ENCODE peak calls at places on chromosomes 3 and 15, in six cellular contexts. Z is right lobe of liver, P is HFF-Myc, S is WERI-Rb-1, X is AG04450, N is mammary epithelial cell. I is an unnamed sample.

GRCh38 chr3:10443791-10444429 is 61.5 kb downstream of the ATP2B2 start:
- DNase-seq in Z (no peak), P (no peak), S (no peak), X (no peak), N (no peak), I (no peak)

GRCh38 chr3:143693506-143693905 is 154.8 kb downstream of the SLC9A9 start:
- DNase-seq in Z (no peak), P (no peak), S (no peak), X (no peak), N (no peak), I (no peak)

GRCh38 chr3:78978037-78978436 is 789.8 kb downstream of the ROBO1 start:
- DNase-seq in Z (no peak), P (no peak), S (no peak), X (no peak), N (peak; percentile 38), I (no peak)

GRCh38 chr3:23576379-23576959 is 229.3 kb upstream of the UBE2E1 start:
- DNase-seq in Z (no peak), P (no peak), S (no peak), X (no peak), N (no peak), I (no peak)

GRCh38 chr15:99651023-99651807 is 82.0 kb downstream of the LYSMD4 start:
- DNase-seq in Z (no peak), P (peak; percentile 7), S (no peak), X (no peak), N (peak; percentile 76), I (no peak)

GRCh38 chr15:45254405-45255293 is 2.6 kb downstream of the SLC28A2 start:
- DNase-seq in Z (no peak), P (no peak), S (no peak), X (peak; percentile 6), N (peak; percentile 66), I (no peak)

GRCh38 chr3:84307339-84307738 is 651.5 kb upstream of the CADM2 start:
- DNase-seq in Z (no peak), P (no peak), S (no peak), X (no peak), N (no peak), I (no peak)

GRCh38 chr3:10527295-10528016 is 22.1 kb upstream of the ATP2B2 start:
- DNase-seq in Z (no peak), P (no peak), S (no peak), X (no peak), N (no peak), I (no peak)

GRCh38 chr3:13241621-13242363 is 168.6 kb upstream of the IQSEC1 start:
- DNase-seq in Z (peak; percentile 22), P (no peak), S (no peak), X (no peak), N (no peak), I (no peak)

GRCh38 chr15:76116138-76116885 is 56.5 kb downstream of the TMEM266 start:
- DNase-seq in Z (no peak), P (no peak), S (no peak), X (no peak), N (no peak), I (no peak)

GRCh38 chr3:43163895-43164493 is 58.1 kb upstream of the POMGNT2 start:
- DNase-seq in Z (no peak), P (no peak), S (no peak), X (no peak), N (no peak), I (no peak)

GRCh38 chr15:31360843-31361763 is 34.5 kb downstream of the KLF13 start:
- DNase-seq in Z (peak; percentile 67), P (no peak), S (no peak), X (no peak), N (no peak), I (no peak)

GRCh38 chr3:177804032-177804431 is 606.8 kb upstream of the TBL1XR1 start:
- DNase-seq in Z (no peak), P (no peak), S (no peak), X (no peak), N (no peak), I (no peak)

GRCh38 chr3:190180268-190180667 is 59.6 kb upstream of the P3H2 start:
- DNase-seq in Z (no peak), P (no peak), S (no peak), X (no peak), N (peak; percentile 84), I (no peak)

GRCh38 chr15:75451674-75452363 is at the start of gene SIN3A:
- DNase-seq in Z (peak; percentile 99), P (peak; percentile 99), S (peak; percentile 100), X (peak; percentile 100), N (peak; percentile 100), I (peak; percentile 100)

GRCh38 chr3:31762016-31762764 is 218.9 kb downstream of the OSBPL10 start:
- DNase-seq in Z (no peak), P (no peak), S (no peak), X (no peak), N (no peak), I (no peak)

GRCh38 chr15:27730878-27731277 is 368.2 kb downstream of the OCA2 start:
- DNase-seq in Z (no peak), P (no peak), S (no peak), X (no peak), N (no peak), I (no peak)

GRCh38 chr15:99618941-99619411 is 53.2 kb downstream of the MEF2A start:
- DNase-seq in Z (no peak), P (no peak), S (no peak), X (no peak), N (peak; percentile 26), I (no peak)

GRCh38 chr15:43854801-43855200 is 28.0 kb downstream of the WDR76 start:
- DNase-seq in Z (no peak), P (no peak), S (no peak), X (no peak), N (no peak), I (no peak)

GRCh38 chr3:134545818-134546217 is 60.0 kb downstream of the CEP63 start:
- DNase-seq in Z (no peak), P (no peak), S (no peak), X (no peak), N (no peak), I (no peak)

GRCh38 chr15:94272251-94272898 is 41.0 kb downstream of the MCTP2 start:
- DNase-seq in Z (no peak), P (no peak), S (no peak), X (no peak), N (no peak), I (no peak)

GRCh38 chr3:122576174-122576940 is 1.1 kb upstream of the PARP15 start:
- DNase-seq in Z (no peak), P (no peak), S (no peak), X (no peak), N (no peak), I (no peak)

GRCh38 chr3:189132125-189132744 is 39.5 kb upstream of the TPRG1 start:
- DNase-seq in Z (no peak), P (peak; percentile 69), S (no peak), X (peak; percentile 41), N (peak; percentile 84), I (peak; percentile 78)

GRCh38 chr15:74172751-74173544 is 562 bp upstream of the ISLR start:
- DNase-seq in Z (no peak), P (no peak), S (no peak), X (no peak), N (no peak), I (no peak)

GRCh38 chr3:185460719-185461350 is 38.0 kb downstream of the TMEM41A start:
- DNase-seq in Z (no peak), P (no peak), S (no peak), X (no peak), N (peak; percentile 11), I (peak; percentile 2)

GRCh38 chr3:126542340-126543241 is 16.1 kb downstream of the C3orf22 start:
- DNase-seq in Z (peak; percentile 55), P (no peak), S (peak; percentile 5), X (no peak), N (no peak), I (no peak)

GRCh38 chr3:4493008-4493930 is at the start of gene ITPR1:
- DNase-seq in Z (peak; percentile 99), P (peak; percentile 98), S (peak; percentile 99), X (peak; percentile 99), N (peak; percentile 97), I (peak; percentile 97)

GRCh38 chr3:4495294-4496110 is 2.4 kb downstream of the ITPR1 start:
- DNase-seq in Z (no peak), P (no peak), S (no peak), X (no peak), N (no peak), I (no peak)

GRCh38 chr3:4493931-4494806 is 1.0 kb downstream of the ITPR1 start:
- DNase-seq in Z (no peak), P (no peak), S (no peak), X (no peak), N (no peak), I (no peak)

GRCh38 chr3:4497005-4497692 is 4.0 kb downstream of the ITPR1 start:
- DNase-seq in Z (no peak), P (no peak), S (no peak), X (no peak), N (no peak), I (no peak)

DNA sequence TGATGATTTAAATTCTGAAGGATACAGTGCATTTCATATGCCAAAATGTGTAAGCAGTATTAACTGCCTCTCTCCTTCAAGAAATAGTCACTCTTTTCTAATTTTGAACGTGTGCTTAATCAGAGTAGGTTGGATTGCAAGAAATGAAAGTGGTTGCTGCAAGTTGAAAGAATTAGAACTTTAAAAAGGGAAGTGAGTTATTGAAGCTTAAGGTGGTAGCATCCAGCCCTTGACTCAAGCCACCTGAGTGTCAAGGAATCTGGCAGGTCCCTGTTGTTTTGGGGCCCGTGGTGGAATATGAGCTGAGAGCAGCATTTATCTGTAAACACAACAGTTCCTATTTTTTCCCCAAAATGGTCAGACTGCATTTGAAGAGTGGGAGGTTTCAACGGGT is 1.7 kb downstream of the ITPR1 start:
- DNase-seq in Z (no peak), P (no peak), S (no peak), X (no peak), N (no peak), I (no peak)
- H3K4me3 ChIP-seq in Z (peak overlapping the region; percentile 90), P (peak overlapping the region; percentile 78), S (no peak overlapping the region), X (peak overlapping the region; percentile 83), N (peak overlapping the region; percentile 83), I (peak overlapping the region; percentile 89)

GRCh38 chr3:38843898-38844297 is 27.9 kb upstream of the SCN10A start:
- DNase-seq in Z (no peak), P (peak; percentile 48), S (no peak), X (peak; percentile 29), N (peak; percentile 45), I (no peak)
- TF ChIP-seq CTCF in Z (peak; percentile 32), P (peak; percentile 50), S (peak; percentile 16), X (peak; percentile 70), N (peak; percentile 60), I (peak; percentile 62)

DNA sequence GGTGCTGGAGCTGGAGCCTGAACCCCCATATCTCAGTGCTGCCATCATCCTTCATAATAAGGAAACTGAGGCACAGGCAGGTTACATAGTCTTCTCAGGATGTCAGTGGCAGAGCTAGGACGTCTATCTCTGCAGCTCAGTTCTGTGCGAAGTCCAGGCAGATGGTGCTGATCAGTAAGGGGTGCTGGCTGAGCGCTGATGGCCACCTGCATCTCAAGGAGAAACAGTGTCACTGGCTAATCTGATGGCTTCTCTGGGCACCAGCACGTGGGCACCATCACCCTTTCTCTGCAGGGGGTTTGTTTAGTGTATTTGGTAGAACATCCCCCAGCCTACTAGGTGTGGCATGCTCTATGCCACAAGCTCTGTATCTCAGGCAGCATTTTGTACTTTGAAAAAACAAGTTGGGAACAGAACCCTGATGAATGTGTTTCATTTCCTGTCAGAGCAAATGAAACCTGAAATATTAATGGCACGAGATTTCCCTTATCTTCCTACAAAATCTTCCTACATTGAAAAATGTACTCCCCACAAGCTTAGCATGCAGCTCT is 35.1 kb downstream of the APBA2 start:
- DNase-seq in Z (no peak), P (no peak), S (no peak), X (no peak), N (no peak), I (no peak)
- H3K4me3 ChIP-seq in Z (no peak overlapping the region), P (no peak overlapping the region), S (no peak overlapping the region), X (no peak overlapping the region), N (no peak overlapping the region), I (no peak overlapping the region)

GRCh38 chr3:46544771-46545503 is 21.2 kb downstream of the LRRC2 start:
- DNase-seq in Z (no peak), P (no peak), S (no peak), X (no peak), N (peak; percentile 33), I (no peak)
- TF ChIP-seq CTCF in Z (no peak), P (no peak), S (no peak), X (no peak), N (peak; percentile 8), I (no peak)

I was measured in retinal pigment epithelial cell.